ENCODE peak calls at places on chromosomes 4 and X, in seven cellular contexts. Z is neural crest cell, E is PC-3, B is GM03348, W is HTR-8/SVneo, K is GM19239, N is glutamatergic neuron. J is an unnamed sample.

GRCh38 chr4:1508161-1509160 is 102.2 kb upstream of the NKX1-1 start:
- DNase-seq in B (no peak), N (no peak), Z (no peak), W (no peak), K (no peak), E (no peak), J (no peak)

GRCh38 chr4:169800541-169800940 is 42.8 kb upstream of the HPF1 start:
- DNase-seq in N (no peak), W (no peak), E (no peak), Z (no peak), K (no peak), B (no peak), J (no peak)

GRCh38 chr4:55020131-55020530 is 105.3 kb downstream of the KDR start:
- DNase-seq in K (no peak), N (no peak), B (no peak), Z (no peak), E (no peak), W (no peak), J (no peak)

GRCh38 chr4:8101796-8102355 is 56.7 kb downstream of the ABLIM2 start:
- DNase-seq in W (no peak), Z (no peak), N (no peak), B (no peak), K (no peak), E (no peak), J (no peak)

GRCh38 chrX:120310861-120311631 is at the start of gene TMEM255A:
- DNase-seq in N (peak; percentile 38), Z (no peak), B (peak; percentile 2), K (no peak), E (no peak), W (no peak), J (no peak)

GRCh38 chr4:117447925-117448324 is 362.5 kb upstream of the TRAM1L1 start:
- DNase-seq in N (peak; percentile 15), E (no peak), W (no peak), B (no peak), Z (no peak), K (no peak), J (no peak)

GRCh38 chrX:143648705-143649104 is 12.8 kb upstream of the SLITRK4 start:
- DNase-seq in K (no peak), Z (peak; percentile 1), E (peak; percentile 73), B (no peak), N (no peak), W (no peak), J (no peak)

GRCh38 chr4:101200561-101200960 is 146.8 kb downstream of the PPP3CA start:
- DNase-seq in N (no peak), K (no peak), E (peak; percentile 85), B (peak; percentile 73), Z (no peak), W (peak; percentile 34), J (no peak)

GRCh38 chr4:68466185-68466584 is 18.9 kb downstream of the TMPRSS11E start:
- DNase-seq in K (no peak), Z (no peak), E (peak; percentile 90), N (no peak), B (peak; percentile 58), W (peak; percentile 2), J (no peak)

GRCh38 chrX:45762699-45763647 is 562.3 kb upstream of the DIPK2B start:
- DNase-seq in E (peak; percentile 26), W (no peak), N (no peak), Z (no peak), B (no peak), K (no peak), J (no peak)

GRCh38 chrX:97482901-97483300 is 599.2 kb downstream of the RPA4 start:
- DNase-seq in B (no peak), K (no peak), W (no peak), E (no peak), Z (no peak), N (no peak), J (no peak)

GRCh38 chr4:3291411-3291968 is 1.3 kb upstream of the RGS12 start:
- DNase-seq in W (peak; percentile 18), K (no peak), E (peak; percentile 50), N (no peak), B (no peak), Z (no peak), J (no peak)

GRCh38 chr4:180057198-180057821 is 2185.9 kb upstream of the TENM3 start:
- DNase-seq in W (peak; percentile 1), K (no peak), Z (no peak), N (no peak), E (no peak), B (no peak), J (no peak)

GRCh38 chr4:158581161-158581560 is 59.5 kb downstream of the RXFP1 start:
- DNase-seq in B (peak; percentile 11), N (no peak), Z (no peak), W (no peak), K (no peak), E (no peak), J (no peak)

GRCh38 chr4:23775694-23776093 is 114.2 kb downstream of the PPARGC1A start:
- DNase-seq in Z (no peak), K (no peak), B (no peak), E (peak; percentile 11), N (no peak), W (no peak), J (no peak)

GRCh38 chrX:97683256-97683655 is 799.5 kb downstream of the RPA4 start:
- DNase-seq in K (no peak), E (no peak), B (no peak), Z (no peak), N (no peak), W (no peak), J (no peak)

GRCh38 chr4:163587867-163588266 is 93.4 kb downstream of the TMA16 start:
- DNase-seq in N (no peak), W (no peak), Z (no peak), B (no peak), E (peak; percentile 18), K (no peak), J (no peak)

GRCh38 chr4:119025916-119026661 is 109.5 kb upstream of the MYOZ2 start:
- DNase-seq in Z (no peak), K (no peak), E (peak; percentile 60), B (peak; percentile 64), N (no peak), W (no peak), J (peak; percentile 13)

GRCh38 chr4:10197952-10198351 is 81.4 kb upstream of the WDR1 start:
- DNase-seq in Z (no peak), B (no peak), K (no peak), E (no peak), W (no peak), N (no peak), J (no peak)

GRCh38 chr4:160127211-160127610 is 1024.3 kb downstream of the RAPGEF2 start:
- DNase-seq in E (no peak), K (no peak), Z (no peak), N (no peak), B (no peak), W (no peak), J (no peak)

GRCh38 chr4:41339812-41340809 is 83.4 kb downstream of the UCHL1 start:
- DNase-seq in E (peak; percentile 52), N (no peak), K (no peak), B (peak; percentile 68), Z (peak; percentile 41), W (no peak), J (no peak)

GRCh38 chrX:68332156-68332823 is 101.0 kb downstream of the OPHN1 start:
- DNase-seq in Z (no peak), K (no peak), E (no peak), B (peak; percentile 13), W (no peak), N (no peak), J (no peak)

GRCh38 chrX:78655642-78656041 is 3.5 kb downstream of the RTL3 start:
- DNase-seq in W (no peak), N (no peak), Z (no peak), B (no peak), K (no peak), E (no peak), J (no peak)

GRCh38 chrX:73916931-73917657 is 354.1 kb downstream of the CHIC1 start:
- DNase-seq in K (no peak), E (peak; percentile 83), B (peak; percentile 68), Z (no peak), N (no peak), W (peak; percentile 88), J (no peak)

GRCh38 chr4:156198511-156198910 is 244.8 kb upstream of the CTSO start:
- DNase-seq in E (no peak), N (no peak), B (no peak), Z (no peak), K (no peak), W (no peak), J (no peak)

GRCh38 chr4:7429601-7430078 is 5.1 kb downstream of the PSAPL1 start:
- DNase-seq in K (no peak), Z (no peak), W (no peak), B (no peak), E (no peak), N (no peak), J (no peak)

GRCh38 chr4:41624765-41625164 is 86.8 kb downstream of the LIMCH1 start:
- DNase-seq in K (no peak), E (no peak), W (no peak), N (no peak), Z (no peak), B (no peak), J (no peak)

GRCh38 chr4:89598602-89599001 is 238.4 kb downstream of the SNCA start:
- DNase-seq in Z (no peak), N (no peak), E (peak; percentile 29), B (no peak), K (no peak), W (no peak), J (no peak)

GRCh38 chr4:1579834-1580686 is 104.1 kb downstream of the FAM53A start:
- DNase-seq in K (peak; percentile 71), B (peak; percentile 98), Z (peak; percentile 67), N (peak; percentile 84), E (peak; percentile 88), W (peak; percentile 73), J (no peak)

GRCh38 chr4:79686976-79687375 is 278.9 kb upstream of the GK2 start:
- DNase-seq in Z (no peak), E (no peak), K (no peak), N (no peak), W (no peak), B (no peak), J (no peak)

GRCh38 chrX:2928127-2928582 is 984 bp downstream of the ARSD start:
- DNase-seq in E (no peak), K (no peak), W (no peak), Z (peak; percentile 63), N (peak; percentile 65), B (peak; percentile 29), J (no peak)

GRCh38 chr4:142449771-142450373 is 396.2 kb downstream of the INPP4B start:
- DNase-seq in W (no peak), Z (no peak), N (no peak), K (no peak), B (no peak), E (no peak), J (no peak)

GRCh38 chrX:30302957-30303356 is 6.2 kb downstream of the NR0B1 start:
- DNase-seq in B (no peak), N (no peak), K (no peak), W (no peak), Z (no peak), E (peak; percentile 48), J (no peak)

GRCh38 chr4:1472148-1472797 is 66.0 kb upstream of the NKX1-1 start:
- DNase-seq in N (peak; percentile 23), K (no peak), Z (no peak), B (no peak), W (no peak), E (no peak), J (no peak)

J was measured in SIG-M5.